ENCODE peak calls at places on chromosomes 5 and 9, in ten cellular contexts. I is hepatocyte, Q is Karpas-422, R is IMR-90, A is HepG2, U is tibial artery, N is Caco-2, M is HCT116, B is left lung, K is lung. O is an unnamed sample. For H3K4me1 and H3K27me3, the result is how much of the 10 kb centered on the place peaks cover.

GRCh38 chr5:91007780-91008402 is 375.2 kb downstream of the ARRDC3 start:
- DNase-seq in K (no peak), U (no peak), Q (peak), A (peak), N (no peak), I (no peak), M (no peak), R (no peak), B (no peak), O (no peak)

GRCh38 chr9:69093471-69094103 is 58.0 kb downstream of the FXN start:
- DNase-seq in Q (no peak), K (no peak), M (no peak), U (no peak), R (no peak), B (no peak), N (no peak), A (no peak), I (peak), O (no peak)

GRCh38 chr5:902129-902916 is 9.6 kb downstream of the TRIP13 start:
- DNase-seq in M (no peak), R (no peak), Q (no peak), N (no peak), B (no peak), A (no peak), K (no peak), U (no peak), I (no peak), O (no peak)

GRCh38 chr9:136697821-136698526 is 10.7 kb upstream of the AGPAT2 start:
- DNase-seq in N (peak), R (no peak), M (no peak), A (peak), U (no peak), I (peak), B (peak), Q (no peak), K (no peak), O (no peak)

GRCh38 chr5:154356256-154356655 is 89.5 kb upstream of the SAP30L start:
- DNase-seq in M (no peak), I (no peak), B (no peak), Q (no peak), N (no peak), U (no peak), R (peak), A (no peak), K (no peak), O (no peak)

GRCh38 chr9:134712922-134713321 is 71.3 kb downstream of the COL5A1 start:
- DNase-seq in R (no peak), N (no peak), K (no peak), A (no peak), I (no peak), Q (no peak), U (peak), B (no peak), M (no peak), O (no peak)

GRCh38 chr5:97115932-97116331 is 26.5 kb downstream of the LIX1 start:
- DNase-seq in U (no peak), N (no peak), I (no peak), R (no peak), K (no peak), A (no peak), B (no peak), M (no peak), Q (no peak), O (no peak)

GRCh38 chr9:16461851-16462250 is 408.6 kb downstream of the BNC2 start:
- DNase-seq in N (no peak), U (no peak), B (no peak), R (no peak), Q (no peak), A (no peak), M (no peak), K (no peak), I (no peak), O (no peak)

GRCh38 chr9:108565651-108566378 is 290.0 kb downstream of the ACTL7B start:
- DNase-seq in Q (peak), M (peak), B (no peak), A (peak), N (no peak), U (peak), R (peak), K (peak), I (peak), O (peak)

GRCh38 chr9:129989740-129990139 is 53.2 kb downstream of the FNBP1 start:
- DNase-seq in U (no peak), I (no peak), N (no peak), M (no peak), K (no peak), Q (no peak), R (peak), B (no peak), A (no peak), O (no peak)

GRCh38 chr5:141928051-141928450 is 4.4 kb downstream of the DELE1 start:
- DNase-seq in Q (no peak), N (no peak), A (no peak), I (no peak), B (no peak), K (no peak), R (no peak), U (no peak), M (no peak), O (no peak)

GRCh38 chr9:89364664-89365531 is 46.6 kb downstream of the SECISBP2 start:
- DNase-seq in A (no peak), K (no peak), U (peak), B (peak), R (no peak), N (no peak), I (no peak), M (no peak), Q (no peak), O (no peak)

GRCh38 chr5:116646611-116647289 is 72.1 kb upstream of the SEMA6A start:
- DNase-seq in N (no peak), A (peak), M (no peak), B (no peak), K (no peak), R (no peak), I (peak), Q (no peak), U (no peak), O (no peak)

GRCh38 chr9:71895955-71896354 is 15.0 kb downstream of the ABHD17B start:
- DNase-seq in U (no peak), Q (no peak), N (no peak), K (no peak), R (no peak), A (no peak), I (no peak), B (no peak), M (no peak), O (no peak)

GRCh38 chr9:71901695-71902094 is 9.3 kb downstream of the ABHD17B start:
- DNase-seq in N (no peak), M (no peak), I (no peak), U (no peak), Q (no peak), B (no peak), R (no peak), K (no peak), A (no peak), O (no peak)

GRCh38 chr9:71897573-71897972 is 13.4 kb downstream of the ABHD17B start:
- DNase-seq in I (no peak), B (no peak), N (no peak), R (no peak), M (no peak), U (no peak), K (no peak), Q (no peak), A (no peak), O (no peak)

GRCh38 chr9:71895122-71895521 is 15.9 kb downstream of the ABHD17B start:
- DNase-seq in I (no peak), N (no peak), A (no peak), U (no peak), M (no peak), Q (no peak), R (peak), B (no peak), K (no peak), O (no peak)

DNA sequence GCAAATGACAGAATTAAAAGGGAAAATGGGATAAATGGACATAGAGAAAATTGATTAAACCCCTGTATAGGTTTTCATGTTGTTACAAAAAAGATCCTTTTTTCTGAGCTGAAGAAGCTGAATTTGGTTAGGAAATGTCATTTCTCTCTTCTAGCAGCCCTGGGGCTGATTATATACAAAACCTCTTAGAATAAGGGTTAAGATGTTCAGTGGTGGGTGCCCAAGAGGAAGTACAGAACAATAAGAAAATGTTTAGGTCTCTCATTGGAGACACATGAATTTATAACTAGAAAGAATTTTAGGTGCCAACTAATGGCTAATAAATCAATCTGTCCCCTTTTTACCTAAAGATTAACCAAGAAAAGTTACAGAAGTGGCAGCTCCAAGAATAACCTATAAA is 14.2 kb downstream of the ABHD17B start:
- DNase-seq in B (no peak), N (no peak), K (no peak), U (no peak), I (no peak), R (no peak), Q (no peak), M (no peak), A (no peak), O (no peak)
- H3K4me1 ChIP-seq in B (under half), N (under half), K (under half), U (under half), I (under half), R (under half), Q (under half), M (under half), A (under half), O (under half)

DNA sequence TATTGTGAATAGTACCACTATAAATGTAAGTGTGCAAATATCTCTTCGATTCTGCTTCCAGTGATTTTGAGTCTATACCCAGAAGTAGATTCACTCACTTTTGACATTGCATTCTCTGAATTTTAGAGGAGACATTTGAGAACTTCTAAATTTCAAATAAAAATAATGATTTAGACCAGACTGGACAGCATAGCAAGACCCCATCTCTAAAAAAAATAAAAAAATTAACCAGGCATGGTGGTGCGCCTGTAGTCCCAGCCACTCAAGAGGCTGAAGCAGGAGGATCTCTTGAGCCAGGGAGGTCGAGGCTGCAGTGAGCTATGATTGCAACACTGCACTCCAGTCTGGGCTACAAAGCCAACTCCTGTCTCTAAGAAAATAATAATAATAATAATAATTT is 1.9 kb upstream of the GFI1B start:
- DNase-seq in M (no peak), R (no peak), A (no peak), B (no peak), N (no peak), Q (no peak), K (no peak), I (no peak), U (no peak), O (no peak)
- H3K27me3 ChIP-seq in M (under half), R (half or more), A (under half), B (half or more), N (under half), Q (under half), K (under half), I (under half), U (half or more), O (under half)

GRCh38 chr9:37969558-37970300 is 65.8 kb upstream of the SLC25A51 start:
- DNase-seq in K (no peak), A (no peak), I (no peak), B (no peak), U (no peak), R (no peak), M (no peak), Q (no peak), N (no peak), O (no peak)

GRCh38 chr9:37971107-37971459 is 67.2 kb upstream of the SLC25A51 start:
- DNase-seq in A (no peak), K (no peak), U (no peak), I (no peak), N (no peak), Q (no peak), B (no peak), M (no peak), R (peak), O (no peak)

GRCh38 chr9:37970301-37971106 is 66.6 kb upstream of the SLC25A51 start:
- DNase-seq in N (no peak), Q (no peak), R (no peak), A (no peak), U (no peak), K (no peak), M (no peak), I (no peak), B (no peak), O (no peak)

GRCh38 chr9:37972346-37972745 is 68.4 kb upstream of the SLC25A51 start:
- DNase-seq in N (peak), K (no peak), R (peak), A (no peak), Q (no peak), I (peak), M (no peak), U (no peak), B (no peak), O (no peak)

DNA sequence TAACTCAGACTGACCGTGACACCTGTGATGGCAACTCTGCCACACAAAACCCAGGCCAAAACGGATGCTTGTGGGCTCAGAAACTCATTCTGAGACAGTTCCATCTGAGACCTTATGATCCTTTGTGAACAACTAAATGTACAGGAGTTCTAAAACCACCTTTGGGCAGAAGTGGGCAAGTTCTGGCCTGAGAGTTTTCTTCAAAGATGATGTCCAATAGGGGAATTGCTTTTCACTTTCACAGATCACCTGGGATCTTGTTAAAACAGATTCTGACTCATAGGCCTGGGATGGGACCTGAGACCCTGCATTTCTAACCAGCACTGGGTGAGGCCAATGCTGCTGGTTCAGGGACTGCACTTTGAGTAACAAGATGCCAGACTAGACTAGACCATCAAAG is 67.8 kb upstream of the SLC25A51 start:
- DNase-seq in I (no peak), N (no peak), R (no peak), A (no peak), Q (no peak), B (no peak), M (no peak), K (no peak), U (no peak), O (no peak)
- H3K4me1 ChIP-seq in I (half or more), N (half or more), R (under half), A (half or more), Q (under half), B (under half), M (half or more), K (under half), U (under half), O (under half)

GRCh38 chr9:97860451-97861147 is 7.6 kb downstream of the FOXE1 start:
- DNase-seq in N (no peak), Q (no peak), B (no peak), M (no peak), U (no peak), K (no peak), R (no peak), I (no peak), A (no peak), O (no peak)

GRCh38 chr9:97857603-97858392 is 4.8 kb downstream of the FOXE1 start:
- DNase-seq in A (no peak), R (no peak), N (no peak), B (no peak), Q (no peak), I (no peak), U (no peak), M (no peak), K (no peak), O (no peak)

GRCh38 chr9:97859346-97859745 is 6.3 kb downstream of the FOXE1 start:
- DNase-seq in K (no peak), Q (no peak), I (no peak), B (no peak), N (no peak), A (no peak), R (no peak), M (no peak), U (no peak), O (no peak)

GRCh38 chr9:97858393-97858713 is 5.3 kb downstream of the FOXE1 start:
- DNase-seq in B (no peak), K (no peak), U (no peak), I (no peak), R (no peak), M (no peak), A (no peak), N (no peak), Q (no peak), O (no peak)

GRCh38 chr9:97858826-97859225 is 5.8 kb downstream of the FOXE1 start:
- DNase-seq in K (no peak), I (no peak), U (no peak), M (no peak), R (no peak), B (no peak), A (no peak), N (no peak), Q (no peak), O (no peak)
- H3K27me3 ChIP-seq in K (under half), I (half or more), U (half or more), M (under half), R (half or more), B (half or more), A (under half), N (under half), Q (under half), O (under half)

DNA sequence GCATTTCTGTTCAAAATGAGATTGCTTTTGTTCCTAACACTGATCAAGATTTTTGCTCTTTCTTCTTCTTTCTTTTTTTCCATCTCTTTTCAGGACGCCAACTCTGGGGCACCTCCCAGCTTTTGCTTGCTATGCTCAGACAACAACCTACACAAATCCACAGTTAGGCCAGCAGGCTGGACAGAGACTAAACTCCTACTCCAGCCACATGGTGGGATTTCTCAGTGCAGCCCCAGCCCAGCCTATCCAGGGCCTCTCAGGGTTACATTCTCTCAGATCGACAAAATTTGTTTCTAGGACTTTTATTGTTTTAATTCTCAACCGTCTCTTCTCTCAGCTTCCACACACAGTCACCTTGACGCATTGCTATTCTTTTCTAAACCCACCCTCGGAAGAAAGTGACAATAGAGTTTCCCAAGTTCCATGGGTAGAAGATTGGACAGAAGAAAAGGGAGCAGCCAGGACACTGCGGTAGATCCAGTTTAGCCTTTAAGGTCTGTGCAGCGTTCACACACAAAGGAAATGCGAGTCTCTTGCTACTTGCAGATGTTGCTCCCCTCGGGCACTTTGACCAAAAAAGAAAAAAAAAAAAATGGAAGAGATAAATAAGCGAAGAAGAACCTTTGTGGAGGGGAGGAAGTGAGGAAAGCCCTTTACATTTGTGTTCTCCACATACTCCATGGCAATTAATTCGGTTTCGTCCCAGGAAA is 588.6 kb upstream of the GRAMD2B start:
- DNase-seq in A (no peak), K (no peak), N (no peak), I (no peak), Q (no peak), R (no peak), B (no peak), M (no peak), U (no peak), O (no peak)
- H3K4me1 ChIP-seq in A (under half), K (under half), N (under half), I (under half), Q (under half), R (under half), B (under half), M (under half), U (under half), O (under half)

GRCh38 chr9:113352006-113352405 is 2.7 kb downstream of the BSPRY start:
- DNase-seq in N (no peak), U (no peak), K (no peak), Q (no peak), A (peak), B (no peak), M (no peak), I (no peak), R (no peak), O (no peak)
- H3K27me3 ChIP-seq in N (under half), U (under half), K (under half), Q (under half), A (under half), B (under half), M (under half), I (under half), R (half or more), O (under half)

DNA sequence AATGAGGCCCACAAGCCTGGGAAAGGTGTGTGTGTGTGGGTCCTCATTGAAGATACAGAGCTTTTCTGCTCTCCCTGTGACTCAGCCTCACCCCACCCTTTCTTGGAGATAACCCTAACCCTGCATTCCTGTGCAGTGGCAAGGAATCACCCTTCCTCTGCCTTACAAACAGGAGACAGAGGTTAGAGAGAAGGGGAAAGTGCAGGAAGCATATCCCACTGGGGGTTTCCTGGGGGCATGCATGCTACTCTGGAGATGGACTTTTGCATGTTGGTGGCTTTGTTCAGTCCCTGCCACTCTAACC is 4.5 kb upstream of the LHX2 start:
- DNase-seq in M (no peak), K (no peak), I (no peak), Q (no peak), N (peak), B (no peak), A (no peak), U (no peak), R (no peak), O (no peak)
- H3K4me1 ChIP-seq in M (under half), K (under half), I (under half), Q (under half), N (under half), B (under half), A (under half), U (under half), R (under half), O (under half)

GRCh38 chr5:6579535-6579934 is 53.3 kb downstream of the NSUN2 start:
- DNase-seq in B (no peak), U (no peak), I (no peak), K (peak), N (no peak), M (no peak), R (no peak), Q (no peak), A (no peak), O (no peak)

GRCh38 chr5:6583049-6583880 is 49.6 kb downstream of the NSUN2 start:
- DNase-seq in K (peak), B (no peak), U (no peak), A (no peak), N (no peak), M (no peak), I (peak), Q (no peak), R (no peak), O (peak)

GRCh38 chr5:6581559-6582426 is 51.1 kb downstream of the NSUN2 start:
- DNase-seq in U (no peak), A (no peak), B (no peak), M (no peak), K (no peak), Q (no peak), I (no peak), R (no peak), N (no peak), O (no peak)

GRCh38 chr5:6582507-6583048 is 50.3 kb downstream of the NSUN2 start:
- DNase-seq in Q (no peak), R (no peak), N (no peak), A (no peak), U (no peak), B (no peak), K (peak), I (no peak), M (no peak), O (no peak)

GRCh38 chr5:6581090-6581489 is 51.8 kb downstream of the NSUN2 start:
- DNase-seq in B (no peak), K (no peak), M (no peak), Q (no peak), R (no peak), A (no peak), N (no peak), I (no peak), U (no peak), O (no peak)
- H3K27me3 ChIP-seq in B (half or more), K (under half), M (under half), Q (under half), R (under half), A (under half), N (under half), I (half or more), U (under half), O (under half)

O was measured in HAP-1.